ENCODE peak calls at places on chromosome 10, in eight cellular contexts. F is MM.1S, O is HCT116, J is PC-3, Q is hepatocyte, Z is GM23338, V is SK-N-SH, T is OCI-LY7. B is an unnamed sample.
A peak's percentile ranks its signal among the peaks of the same experiment; 100 is the strongest.

GRCh38 chr10:116715396-116715795 is 27.0 kb downstream of the HSPA12A start:
- DNase-seq in F (no peak), O (no peak), J (no peak), Q (no peak), Z (no peak), V (no peak), T (no peak), B (no peak)

GRCh38 chr10:113301342-113301984 is 251.4 kb upstream of the HABP2 start:
- DNase-seq in F (no peak), O (no peak), J (no peak), Q (no peak), Z (peak; percentile 59), V (no peak), T (peak; percentile 13), B (no peak)

GRCh38 chr10:92972066-92972870 is 88.3 kb upstream of the CYP26C1 start:
- DNase-seq in F (no peak), O (peak; percentile 78), J (peak; percentile 79), Q (peak; percentile 67), Z (no peak), V (no peak), T (no peak), B (no peak)

GRCh38 chr10:101222683-101223273 is 6.5 kb downstream of the LBX1 start:
- DNase-seq in F (no peak), O (no peak), J (no peak), Q (no peak), Z (peak; percentile 49), V (peak; percentile 65), T (no peak), B (peak; percentile 63)

GRCh38 chr10:84665883-84666463 is 337.6 kb downstream of the CCSER2 start:
- DNase-seq in F (no peak), O (peak; percentile 21), J (peak; percentile 56), Q (peak; percentile 23), Z (peak; percentile 88), V (no peak), T (peak; percentile 49), B (peak; percentile 57)

GRCh38 chr10:22651276-22651980 is 63.0 kb downstream of the PIP4K2A start:
- DNase-seq in F (no peak), O (no peak), J (no peak), Q (no peak), Z (no peak), V (no peak), T (no peak), B (no peak)

GRCh38 chr10:98582363-98582762 is 135.6 kb upstream of the HPS1 start:
- DNase-seq in F (no peak), O (no peak), J (no peak), Q (no peak), Z (no peak), V (no peak), T (no peak), B (no peak)

GRCh38 chr10:77357611-77358010 is 280.0 kb downstream of the KCNMA1 start:
- DNase-seq in F (no peak), O (no peak), J (peak; percentile 88), Q (no peak), Z (no peak), V (no peak), T (no peak), B (no peak)

GRCh38 chr10:95544783-95545500 is 16.2 kb downstream of the SORBS1 start:
- DNase-seq in F (no peak), O (no peak), J (no peak), Q (peak; percentile 30), Z (no peak), V (no peak), T (no peak), B (no peak)

GRCh38 chr10:96560970-96561887 is 25.6 kb downstream of the TM9SF3 start:
- DNase-seq in F (no peak), O (no peak), J (peak; percentile 40), Q (peak; percentile 25), Z (no peak), V (no peak), T (no peak), B (no peak)

GRCh38 chr10:48913674-48914073 is 26.0 kb downstream of the LRRC18 start:
- DNase-seq in F (no peak), O (no peak), J (no peak), Q (no peak), Z (no peak), V (no peak), T (no peak), B (no peak)

GRCh38 chr10:4150676-4151075 is 365.7 kb upstream of the KLF6 start:
- DNase-seq in F (no peak), O (no peak), J (no peak), Q (no peak), Z (no peak), V (no peak), T (no peak), B (no peak)

GRCh38 chr10:97596101-97597055 is 6.9 kb downstream of the C10orf62 start:
- DNase-seq in F (no peak), O (peak; percentile 65), J (peak; percentile 69), Q (peak; percentile 61), Z (no peak), V (peak; percentile 29), T (no peak), B (no peak)

GRCh38 chr10:121608669-121609190 is 10.5 kb upstream of the FGFR2 start:
- DNase-seq in F (peak; percentile 60), O (peak; percentile 43), J (peak; percentile 48), Q (peak; percentile 80), Z (peak; percentile 84), V (peak; percentile 97), T (peak; percentile 26), B (peak; percentile 81)

GRCh38 chr10:89217057-89217990 is 10.2 kb upstream of the CH25H start:
- DNase-seq in F (peak; percentile 75), O (peak; percentile 38), J (peak; percentile 73), Q (peak; percentile 74), Z (peak; percentile 77), V (peak; percentile 30), T (peak; percentile 70), B (peak; percentile 65)

GRCh38 chr10:94077042-94077441 is 83.3 kb downstream of the PLCE1 start:
- DNase-seq in F (no peak), O (no peak), J (no peak), Q (no peak), Z (no peak), V (no peak), T (no peak), B (no peak)

GRCh38 chr10:71476249-71477011 is 79.7 kb downstream of the CDH23 start:
- DNase-seq in F (no peak), O (no peak), J (no peak), Q (no peak), Z (no peak), V (no peak), T (no peak), B (no peak)

GRCh38 chr10:78649429-78649828 is 419.3 kb upstream of the ZMIZ1 start:
- DNase-seq in F (no peak), O (no peak), J (no peak), Q (no peak), Z (no peak), V (no peak), T (no peak), B (no peak)

GRCh38 chr10:86706401-86706841 is 38.1 kb downstream of the LDB3 start:
- DNase-seq in F (no peak), O (no peak), J (no peak), Q (no peak), Z (no peak), V (no peak), T (no peak), B (no peak)

GRCh38 chr10:102546606-102547310 is 43.0 kb downstream of the SUFU start:
- DNase-seq in F (no peak), O (no peak), J (no peak), Q (no peak), Z (no peak), V (peak; percentile 66), T (no peak), B (no peak)
- TF ChIP-seq EZH2phosphoT487 in F (no peak), O (no peak), J (no peak), Q (no peak), Z (no peak), V (no peak), T (no peak), B (no peak)

DNA sequence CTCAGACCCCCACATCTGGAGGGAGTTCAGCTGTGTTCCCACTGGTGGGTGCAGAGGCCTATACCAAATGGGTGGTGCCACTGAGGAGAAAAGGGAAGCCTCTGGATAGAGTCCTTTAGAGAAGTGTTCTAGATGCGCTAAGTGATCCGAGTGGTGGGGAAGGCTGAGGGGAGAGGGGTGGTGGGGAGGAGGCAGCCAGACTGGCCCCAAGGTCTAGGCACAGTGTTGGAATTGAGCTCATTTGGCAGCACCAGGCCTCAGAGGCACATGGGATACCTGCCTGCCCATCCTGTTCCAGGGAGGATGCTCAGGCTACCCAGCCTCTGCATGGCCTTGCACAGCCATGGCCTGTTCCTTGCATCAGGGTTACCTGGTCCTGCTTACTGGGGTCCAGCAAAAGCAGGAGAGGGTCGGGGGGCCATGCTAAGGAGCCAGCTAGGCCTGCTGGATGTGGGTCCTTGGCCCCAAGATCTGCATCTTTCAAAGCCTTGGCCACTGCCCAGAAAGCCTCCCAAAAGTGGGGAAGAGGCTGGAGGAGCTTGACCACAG is 99.6 kb downstream of the NEURL1 start:
- DNase-seq in F (no peak), O (no peak), J (no peak), Q (no peak), Z (no peak), V (no peak), T (no peak), B (no peak)
- TF ChIP-seq CTCF in F (no peak), O (no peak), J (no peak), Q (no peak), Z (peak; percentile 10), V (peak; percentile 4), T (peak; percentile 13), B (no peak)

DNA sequence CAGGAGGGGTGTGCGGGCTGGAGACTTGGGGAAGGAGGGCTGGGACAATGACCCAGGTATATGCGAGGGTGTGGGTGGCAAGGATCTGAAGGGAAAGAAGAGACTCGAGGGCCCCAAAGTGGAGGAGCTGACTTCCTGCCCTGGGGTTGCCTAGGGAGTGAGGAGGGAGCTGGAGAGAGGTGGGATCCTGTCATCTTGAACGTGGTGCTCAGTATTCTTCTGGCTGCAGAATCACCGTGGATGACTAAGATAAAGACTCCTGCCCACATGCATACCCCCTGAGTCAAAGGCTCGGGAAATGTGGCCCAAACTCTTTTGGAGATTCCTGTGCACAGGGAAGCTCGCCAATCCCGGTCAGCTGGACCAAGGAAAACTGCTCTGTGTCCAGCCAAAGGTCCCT is 31.2 kb downstream of the COL17A1 start:
- DNase-seq in F (no peak), O (no peak), J (peak; percentile 58), Q (no peak), Z (no peak), V (no peak), T (no peak), B (no peak)
- TF ChIP-seq EZH2phosphoT487 in F (no peak), O (no peak), J (no peak), Q (no peak), Z (no peak), V (no peak), T (no peak), B (no peak)

DNA sequence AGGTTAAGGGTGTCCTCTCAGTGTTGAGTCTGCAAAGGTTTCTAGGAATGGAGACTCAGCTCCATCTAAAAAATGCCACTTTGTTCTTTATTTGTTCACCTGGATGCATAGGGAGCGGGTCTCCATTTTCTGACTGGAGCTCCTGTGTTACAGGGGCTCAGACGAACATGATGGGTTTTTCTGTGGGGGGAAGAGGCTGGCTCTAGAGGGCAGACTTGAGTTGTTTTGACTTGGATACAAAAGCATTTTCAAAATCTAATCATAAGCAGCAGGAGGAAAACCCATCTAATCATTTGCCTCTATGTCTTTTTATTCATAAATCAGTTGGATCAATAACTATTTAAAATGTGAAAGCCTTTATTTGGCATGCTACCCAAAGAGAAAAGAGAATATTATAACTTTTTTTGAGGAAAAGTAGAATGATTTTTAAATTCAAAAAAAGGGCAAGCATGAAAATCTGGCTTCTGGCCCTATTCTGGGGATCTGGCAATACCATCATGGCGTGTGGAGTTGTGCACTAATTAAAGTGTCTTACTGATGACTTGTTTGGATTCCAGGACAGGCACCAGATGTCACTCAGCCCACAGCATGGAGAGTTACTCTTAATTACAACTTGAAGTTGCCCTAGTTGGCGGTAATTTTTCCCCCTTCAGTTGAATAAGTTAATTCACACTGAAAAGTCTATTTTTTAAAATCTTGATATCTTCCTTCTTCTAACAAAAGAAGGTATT is 594.9 kb downstream of the REEP3 start:
- DNase-seq in F (peak; percentile 31), O (no peak), J (peak; percentile 54), Q (peak; percentile 33), Z (peak; percentile 75), V (peak; percentile 44), T (peak; percentile 4), B (peak; percentile 51)
- TF ChIP-seq CTCF in F (peak; percentile 48), O (peak; percentile 30), J (peak; percentile 84), Q (peak; percentile 53), Z (peak; percentile 75), V (peak; percentile 55), T (peak; percentile 74), B (peak; percentile 67)

B was measured in neural progenitor cell.